ENCODE peak calls at places on chromosomes 5 and 9, in ten cellular contexts. One of them, this sample, is unnamed.

GRCh38 chr9:125794708-125795107 is 47.5 kb downstream of the PBX3 start:
- DNase-seq in GM23338: no peak
- DNase-seq in stomach: no peak
- DNase-seq in GM12878: no peak
- DNase-seq in breast epithelium: no peak
- DNase-seq in transverse colon: no peak
- DNase-seq in SK-N-SH: no peak
- DNase-seq in HL-60: no peak
- DNase-seq in esophagus muscularis mucosa: no peak
- DNase-seq in HepG2: peak
- DNase-seq in this sample: no peak

GRCh38 chr5:81450940-81451339 is 57.0 kb upstream of the ACOT12 start:
- DNase-seq in GM23338: peak
- DNase-seq in stomach: no peak
- DNase-seq in GM12878: no peak
- DNase-seq in breast epithelium: no peak
- DNase-seq in transverse colon: no peak
- DNase-seq in SK-N-SH: no peak
- DNase-seq in HL-60: no peak
- DNase-seq in esophagus muscularis mucosa: no peak
- DNase-seq in HepG2: peak
- DNase-seq in this sample: peak

GRCh38 chr5:81209869-81210268 is 23.3 kb upstream of the CKMT2 start:
- DNase-seq in GM23338: no peak
- DNase-seq in stomach: no peak
- DNase-seq in GM12878: no peak
- DNase-seq in breast epithelium: no peak
- DNase-seq in transverse colon: no peak
- DNase-seq in SK-N-SH: no peak
- DNase-seq in HL-60: no peak
- DNase-seq in esophagus muscularis mucosa: no peak
- DNase-seq in HepG2: no peak
- DNase-seq in this sample: no peak

GRCh38 chr9:94847486-94847885 is 121.0 kb downstream of the AOPEP start:
- DNase-seq in GM23338: no peak
- DNase-seq in stomach: no peak
- DNase-seq in GM12878: no peak
- DNase-seq in breast epithelium: no peak
- DNase-seq in transverse colon: no peak
- DNase-seq in SK-N-SH: no peak
- DNase-seq in HL-60: no peak
- DNase-seq in esophagus muscularis mucosa: no peak
- DNase-seq in HepG2: no peak
- DNase-seq in this sample: no peak

GRCh38 chr5:2549354-2549753 is 202.1 kb downstream of the IRX2 start:
- DNase-seq in GM23338: no peak
- DNase-seq in stomach: no peak
- DNase-seq in GM12878: no peak
- DNase-seq in breast epithelium: no peak
- DNase-seq in transverse colon: no peak
- DNase-seq in SK-N-SH: no peak
- DNase-seq in HL-60: no peak
- DNase-seq in esophagus muscularis mucosa: no peak
- DNase-seq in HepG2: no peak
- DNase-seq in this sample: no peak

GRCh38 chr5:137278476-137278875 is 220.7 kb downstream of the SPOCK1 start:
- DNase-seq in GM23338: no peak
- DNase-seq in stomach: no peak
- DNase-seq in GM12878: no peak
- DNase-seq in breast epithelium: no peak
- DNase-seq in transverse colon: no peak
- DNase-seq in SK-N-SH: no peak
- DNase-seq in HL-60: no peak
- DNase-seq in esophagus muscularis mucosa: no peak
- DNase-seq in HepG2: no peak
- DNase-seq in this sample: no peak

GRCh38 chr9:134656334-134657034 is 14.9 kb downstream of the COL5A1 start:
- DNase-seq in GM23338: peak
- DNase-seq in stomach: no peak
- DNase-seq in GM12878: no peak
- DNase-seq in breast epithelium: no peak
- DNase-seq in transverse colon: no peak
- DNase-seq in SK-N-SH: no peak
- DNase-seq in HL-60: no peak
- DNase-seq in esophagus muscularis mucosa: no peak
- DNase-seq in HepG2: no peak
- DNase-seq in this sample: no peak

GRCh38 chr5:131423056-131423455 is 159.2 kb downstream of the CDC42SE2 start:
- DNase-seq in GM23338: peak
- DNase-seq in stomach: no peak
- DNase-seq in GM12878: no peak
- DNase-seq in breast epithelium: no peak
- DNase-seq in transverse colon: no peak
- DNase-seq in SK-N-SH: peak
- DNase-seq in HL-60: no peak
- DNase-seq in esophagus muscularis mucosa: no peak
- DNase-seq in HepG2: peak
- DNase-seq in this sample: no peak

GRCh38 chr5:15594922-15595568 is 95.1 kb downstream of the FBXL7 start:
- DNase-seq in GM23338: peak
- DNase-seq in stomach: no peak
- DNase-seq in GM12878: no peak
- DNase-seq in breast epithelium: no peak
- DNase-seq in transverse colon: no peak
- DNase-seq in SK-N-SH: no peak
- DNase-seq in HL-60: no peak
- DNase-seq in esophagus muscularis mucosa: no peak
- DNase-seq in HepG2: no peak
- DNase-seq in this sample: no peak

GRCh38 chr5:40796487-40796889 is 1.7 kb downstream of the PRKAA1 start:
- DNase-seq in GM23338: no peak
- DNase-seq in stomach: no peak
- DNase-seq in GM12878: no peak
- DNase-seq in breast epithelium: no peak
- DNase-seq in transverse colon: no peak
- DNase-seq in SK-N-SH: no peak
- DNase-seq in HL-60: peak
- DNase-seq in esophagus muscularis mucosa: no peak
- DNase-seq in HepG2: no peak
- DNase-seq in this sample: no peak

GRCh38 chr9:69019808-69020207 is 5.9 kb upstream of the PRKACG start:
- DNase-seq in GM23338: no peak
- DNase-seq in stomach: no peak
- DNase-seq in GM12878: no peak
- DNase-seq in breast epithelium: no peak
- DNase-seq in transverse colon: no peak
- DNase-seq in SK-N-SH: no peak
- DNase-seq in HL-60: no peak
- DNase-seq in esophagus muscularis mucosa: no peak
- DNase-seq in HepG2: no peak
- DNase-seq in this sample: no peak

GRCh38 chr5:57007349-57007748 is 55.4 kb upstream of the MIER3 start:
- DNase-seq in GM23338: no peak
- DNase-seq in stomach: no peak
- DNase-seq in GM12878: no peak
- DNase-seq in breast epithelium: no peak
- DNase-seq in transverse colon: no peak
- DNase-seq in SK-N-SH: no peak
- DNase-seq in HL-60: no peak
- DNase-seq in esophagus muscularis mucosa: no peak
- DNase-seq in HepG2: no peak
- DNase-seq in this sample: no peak

GRCh38 chr5:106843812-106844416 is 826.8 kb downstream of the EFNA5 start:
- DNase-seq in GM23338: peak
- DNase-seq in stomach: no peak
- DNase-seq in GM12878: no peak
- DNase-seq in breast epithelium: no peak
- DNase-seq in transverse colon: no peak
- DNase-seq in SK-N-SH: no peak
- DNase-seq in HL-60: no peak
- DNase-seq in esophagus muscularis mucosa: no peak
- DNase-seq in HepG2: no peak
- DNase-seq in this sample: no peak

GRCh38 chr9:215631-216155 is 1.0 kb downstream of the DOCK8 start:
- DNase-seq in GM23338: no peak
- DNase-seq in stomach: no peak
- DNase-seq in GM12878: no peak
- DNase-seq in breast epithelium: no peak
- DNase-seq in transverse colon: no peak
- DNase-seq in SK-N-SH: no peak
- DNase-seq in HL-60: no peak
- DNase-seq in esophagus muscularis mucosa: no peak
- DNase-seq in HepG2: no peak
- DNase-seq in this sample: no peak

GRCh38 chr5:175390352-175391083 is 53.5 kb downstream of the DRD1 start:
- DNase-seq in GM23338: no peak
- DNase-seq in stomach: no peak
- DNase-seq in GM12878: no peak
- DNase-seq in breast epithelium: no peak
- DNase-seq in transverse colon: no peak
- DNase-seq in SK-N-SH: no peak
- DNase-seq in HL-60: no peak
- DNase-seq in esophagus muscularis mucosa: no peak
- DNase-seq in HepG2: no peak
- DNase-seq in this sample: no peak

GRCh38 chr9:6557883-6558282 is 87.6 kb downstream of the GLDC start:
- DNase-seq in GM23338: peak
- DNase-seq in stomach: no peak
- DNase-seq in GM12878: no peak
- DNase-seq in breast epithelium: no peak
- DNase-seq in transverse colon: no peak
- DNase-seq in SK-N-SH: peak
- DNase-seq in HL-60: no peak
- DNase-seq in esophagus muscularis mucosa: no peak
- DNase-seq in HepG2: no peak
- DNase-seq in this sample: no peak

GRCh38 chr9:82668724-82669324 is 394.1 kb downstream of the RASEF start:
- DNase-seq in GM23338: no peak
- DNase-seq in stomach: no peak
- DNase-seq in GM12878: no peak
- DNase-seq in breast epithelium: no peak
- DNase-seq in transverse colon: no peak
- DNase-seq in SK-N-SH: no peak
- DNase-seq in HL-60: no peak
- DNase-seq in esophagus muscularis mucosa: no peak
- DNase-seq in HepG2: no peak
- DNase-seq in this sample: no peak

GRCh38 chr9:19946446-19947109 is 157.7 kb upstream of the SLC24A2 start:
- DNase-seq in GM23338: peak
- DNase-seq in stomach: no peak
- DNase-seq in GM12878: no peak
- DNase-seq in breast epithelium: no peak
- DNase-seq in transverse colon: no peak
- DNase-seq in SK-N-SH: peak
- DNase-seq in HL-60: no peak
- DNase-seq in esophagus muscularis mucosa: no peak
- DNase-seq in HepG2: no peak
- DNase-seq in this sample: no peak

GRCh38 chr5:135830384-135831275 is 3.8 kb upstream of the SLC25A48 start:
- DNase-seq in GM23338: no peak
- DNase-seq in stomach: no peak
- DNase-seq in GM12878: no peak
- DNase-seq in breast epithelium: no peak
- DNase-seq in transverse colon: no peak
- DNase-seq in SK-N-SH: no peak
- DNase-seq in HL-60: no peak
- DNase-seq in esophagus muscularis mucosa: peak
- DNase-seq in HepG2: no peak
- DNase-seq in this sample: no peak

GRCh38 chr9:3277200-3277599 is 248.6 kb downstream of the RFX3 start:
- DNase-seq in GM23338: no peak
- DNase-seq in stomach: no peak
- DNase-seq in GM12878: no peak
- DNase-seq in breast epithelium: no peak
- DNase-seq in transverse colon: no peak
- DNase-seq in SK-N-SH: no peak
- DNase-seq in HL-60: no peak
- DNase-seq in esophagus muscularis mucosa: no peak
- DNase-seq in HepG2: no peak
- DNase-seq in this sample: no peak
- TF ChIP-seq CTCF in GM23338: no peak
- TF ChIP-seq CTCF in stomach: no peak
- TF ChIP-seq CTCF in GM12878: no peak
- TF ChIP-seq CTCF in breast epithelium: no peak
- TF ChIP-seq CTCF in transverse colon: no peak
- TF ChIP-seq CTCF in SK-N-SH: no peak
- TF ChIP-seq CTCF in HL-60: no peak
- TF ChIP-seq CTCF in esophagus muscularis mucosa: no peak
- TF ChIP-seq CTCF in HepG2: no peak
- TF ChIP-seq CTCF in this sample: no peak

DNA sequence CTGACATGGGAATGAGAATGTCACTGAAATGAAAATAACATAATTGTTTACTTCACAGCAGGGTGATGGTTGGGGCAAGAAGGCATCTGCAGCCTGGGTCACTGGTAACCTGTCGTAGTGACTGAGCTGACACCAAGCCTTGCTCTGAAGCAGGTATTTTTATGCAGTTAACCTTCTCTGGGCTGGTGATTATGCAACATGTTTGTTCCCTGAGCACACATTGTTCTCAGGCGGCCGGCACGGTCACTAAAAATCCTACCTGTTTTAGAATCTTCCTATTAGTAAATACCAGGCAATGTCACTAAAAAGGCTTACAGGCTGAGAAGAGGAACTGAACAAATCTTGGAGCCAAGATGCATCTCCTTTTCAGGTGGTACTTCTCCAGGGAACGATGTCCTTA is 157.8 kb upstream of the NR3C1 start:
- DNase-seq in GM23338: peak
- DNase-seq in stomach: peak
- DNase-seq in GM12878: no peak
- DNase-seq in breast epithelium: no peak
- DNase-seq in transverse colon: no peak
- DNase-seq in SK-N-SH: no peak
- DNase-seq in HL-60: no peak
- DNase-seq in esophagus muscularis mucosa: no peak
- DNase-seq in HepG2: peak
- DNase-seq in this sample: no peak
- TF ChIP-seq POLR2AphosphoS5 in GM23338: no peak
- TF ChIP-seq POLR2AphosphoS5 in stomach: no peak
- TF ChIP-seq POLR2AphosphoS5 in GM12878: no peak
- TF ChIP-seq POLR2AphosphoS5 in breast epithelium: no peak
- TF ChIP-seq POLR2AphosphoS5 in transverse colon: no peak
- TF ChIP-seq POLR2AphosphoS5 in SK-N-SH: no peak
- TF ChIP-seq POLR2AphosphoS5 in HL-60: no peak
- TF ChIP-seq POLR2AphosphoS5 in esophagus muscularis mucosa: no peak
- TF ChIP-seq POLR2AphosphoS5 in HepG2: no peak
- TF ChIP-seq POLR2AphosphoS5 in this sample: no peak

GRCh38 chr9:123940721-123941534 is 11.0 kb upstream of the DENND1A start:
- DNase-seq in GM23338: no peak
- DNase-seq in stomach: no peak
- DNase-seq in GM12878: peak
- DNase-seq in breast epithelium: no peak
- DNase-seq in transverse colon: no peak
- DNase-seq in SK-N-SH: no peak
- DNase-seq in HL-60: no peak
- DNase-seq in esophagus muscularis mucosa: no peak
- DNase-seq in HepG2: peak
- DNase-seq in this sample: no peak
- TF ChIP-seq CTCF in GM23338: no peak
- TF ChIP-seq CTCF in stomach: no peak
- TF ChIP-seq CTCF in GM12878: no peak
- TF ChIP-seq CTCF in breast epithelium: no peak
- TF ChIP-seq CTCF in transverse colon: no peak
- TF ChIP-seq CTCF in SK-N-SH: no peak
- TF ChIP-seq CTCF in HL-60: no peak
- TF ChIP-seq CTCF in esophagus muscularis mucosa: no peak
- TF ChIP-seq CTCF in HepG2: no peak
- TF ChIP-seq CTCF in this sample: no peak

GRCh38 chr9:132998861-132999635 is 20.6 kb downstream of the GFI1B start:
- DNase-seq in GM23338: no peak
- DNase-seq in stomach: no peak
- DNase-seq in GM12878: no peak
- DNase-seq in breast epithelium: no peak
- DNase-seq in transverse colon: no peak
- DNase-seq in SK-N-SH: peak
- DNase-seq in HL-60: no peak
- DNase-seq in esophagus muscularis mucosa: no peak
- DNase-seq in HepG2: no peak
- DNase-seq in this sample: no peak
- TF ChIP-seq POLR2AphosphoS5 in GM23338: no peak
- TF ChIP-seq POLR2AphosphoS5 in stomach: no peak
- TF ChIP-seq POLR2AphosphoS5 in GM12878: no peak
- TF ChIP-seq POLR2AphosphoS5 in breast epithelium: no peak
- TF ChIP-seq POLR2AphosphoS5 in transverse colon: no peak
- TF ChIP-seq POLR2AphosphoS5 in SK-N-SH: no peak
- TF ChIP-seq POLR2AphosphoS5 in HL-60: no peak
- TF ChIP-seq POLR2AphosphoS5 in esophagus muscularis mucosa: no peak
- TF ChIP-seq POLR2AphosphoS5 in HepG2: no peak
- TF ChIP-seq POLR2AphosphoS5 in this sample: no peak